ENCODE peak calls at places on chromosomes 13 and 19, in ten cellular contexts. O is astrocyte of the cerebellum; I is brain microvascular endothelial cell; H is putamen; X is LHCN-M2; R is H1; Z is NCI-H2081; V is stimulated activated CD8-positive, alpha-beta memory T cell treated with anti-CD3 and anti-CD28 coated beads, Interleukin-7, amount 100 ng/mL, for 48 hours; K is fibroblast of lung; Q is HFF-Myc. T is an unnamed sample.
A peak's percentile ranks its signal among the peaks of the same experiment; 100 is the strongest.

GRCh38 chr19:16025108-16026101 is 50.9 kb upstream of the TPM4 start:
- DNase-seq in Q (peak; percentile 31), O (no peak), I (peak; percentile 72), H (no peak), K (peak; percentile 36), R (no peak), Z (no peak), V (no peak), X (peak; percentile 84), T (peak; percentile 47)

GRCh38 chr19:50510700-50511068 is 307 bp downstream of the JOSD2 start:
- DNase-seq in K (no peak), R (peak; percentile 61), I (no peak), Q (no peak), H (no peak), O (no peak), V (no peak), X (no peak), Z (no peak), T (peak; percentile 18)

GRCh38 chr13:90015565-90016507 is 1331.7 kb upstream of the MIR17HG start:
- DNase-seq in K (peak; percentile 6), I (no peak), O (no peak), X (no peak), Q (no peak), R (no peak), V (no peak), Z (no peak), H (no peak), T (no peak)

GRCh38 chr13:105048685-105049084 is 1486.8 kb downstream of the EFNB2 start:
- DNase-seq in Q (no peak), H (no peak), Z (no peak), I (no peak), R (no peak), K (no peak), O (no peak), V (no peak), X (no peak), T (no peak)

GRCh38 chr19:41298327-41298964 is 11.5 kb upstream of the CCDC97 start:
- DNase-seq in R (no peak), V (no peak), H (no peak), I (peak; percentile 91), Q (peak; percentile 37), K (peak; percentile 77), X (peak; percentile 96), O (peak; percentile 82), Z (no peak), T (peak; percentile 33)

GRCh38 chr19:35354898-35355297 is 3.4 kb upstream of the FFAR3 start:
- DNase-seq in K (no peak), Z (no peak), Q (no peak), O (no peak), V (no peak), H (no peak), R (no peak), X (no peak), I (no peak), T (no peak)

GRCh38 chr19:53597023-53597422 is 34.8 kb upstream of the DPRX start:
- DNase-seq in Z (no peak), V (no peak), I (no peak), Q (no peak), R (no peak), K (no peak), H (no peak), X (no peak), O (no peak), T (no peak)

GRCh38 chr19:38316477-38317067 is 825 bp upstream of the YIF1B start:
- DNase-seq in I (no peak), V (no peak), Q (no peak), O (no peak), X (no peak), H (peak; percentile 33), R (no peak), K (no peak), Z (no peak), T (no peak)

GRCh38 chr13:101291647-101292515 is 124.4 kb downstream of the NALCN start:
- DNase-seq in H (peak; percentile 50), Z (no peak), Q (no peak), O (no peak), K (peak; percentile 25), I (no peak), R (no peak), V (no peak), X (no peak), T (no peak)

T was measured in NT2/D1.